ENCODE peak calls at places on chromosomes 13 and 19, in eight cellular contexts. One of them, this sample, is unnamed.

GRCh38 chr19:5287066-5287465 is 53.5 kb downstream of the PTPRS start:
- DNase-seq in thoracic aorta: no peak
- DNase-seq in mucosa of descending colon: no peak
- DNase-seq in fibroblast of mammary gland: no peak
- DNase-seq in CD4-positive, alpha-beta T cell: no peak
- DNase-seq in H9: no peak
- DNase-seq in heart left ventricle: no peak
- DNase-seq in epithelial cell of esophagus: no peak
- DNase-seq in this sample: no peak

GRCh38 chr13:28467886-28468519 is 26.9 kb downstream of the FLT1 start:
- DNase-seq in thoracic aorta: no peak
- DNase-seq in mucosa of descending colon: no peak
- DNase-seq in fibroblast of mammary gland: no peak
- DNase-seq in CD4-positive, alpha-beta T cell: no peak
- DNase-seq in H9: no peak
- DNase-seq in heart left ventricle: no peak
- DNase-seq in epithelial cell of esophagus: no peak
- DNase-seq in this sample: no peak

GRCh38 chr13:112254061-112254818 is 121.9 kb upstream of the SPACA7 start:
- DNase-seq in thoracic aorta: no peak
- DNase-seq in mucosa of descending colon: no peak
- DNase-seq in fibroblast of mammary gland: no peak
- DNase-seq in CD4-positive, alpha-beta T cell: no peak
- DNase-seq in H9: no peak
- DNase-seq in heart left ventricle: no peak
- DNase-seq in epithelial cell of esophagus: no peak
- DNase-seq in this sample: peak; percentile 49

GRCh38 chr13:21849323-21849722 is 178.4 kb downstream of the FGF9 start:
- DNase-seq in thoracic aorta: no peak
- DNase-seq in mucosa of descending colon: no peak
- DNase-seq in fibroblast of mammary gland: peak; percentile 6
- DNase-seq in CD4-positive, alpha-beta T cell: no peak
- DNase-seq in H9: peak; percentile 45
- DNase-seq in heart left ventricle: no peak
- DNase-seq in epithelial cell of esophagus: peak; percentile 40
- DNase-seq in this sample: no peak

GRCh38 chr13:98697833-98698232 is 54.6 kb downstream of the SLC15A1 start:
- DNase-seq in thoracic aorta: no peak
- DNase-seq in mucosa of descending colon: no peak
- DNase-seq in fibroblast of mammary gland: no peak
- DNase-seq in CD4-positive, alpha-beta T cell: no peak
- DNase-seq in H9: no peak
- DNase-seq in heart left ventricle: no peak
- DNase-seq in epithelial cell of esophagus: no peak
- DNase-seq in this sample: no peak

GRCh38 chr13:113990321-113990837 is 16.5 kb upstream of the C13orf46 start:
- DNase-seq in thoracic aorta: peak; percentile 1
- DNase-seq in mucosa of descending colon: peak; percentile 17
- DNase-seq in fibroblast of mammary gland: no peak
- DNase-seq in CD4-positive, alpha-beta T cell: no peak
- DNase-seq in H9: no peak
- DNase-seq in heart left ventricle: no peak
- DNase-seq in epithelial cell of esophagus: no peak
- DNase-seq in this sample: peak; percentile 81

GRCh38 chr19:42436006-42436405 is 6.7 kb downstream of the CXCL17 start:
- DNase-seq in thoracic aorta: no peak
- DNase-seq in mucosa of descending colon: no peak
- DNase-seq in fibroblast of mammary gland: peak; percentile 77
- DNase-seq in CD4-positive, alpha-beta T cell: no peak
- DNase-seq in H9: no peak
- DNase-seq in heart left ventricle: no peak
- DNase-seq in epithelial cell of esophagus: no peak
- DNase-seq in this sample: no peak

GRCh38 chr19:41377977-41378707 is 1.8 kb downstream of the TMEM91 start:
- DNase-seq in thoracic aorta: no peak
- DNase-seq in mucosa of descending colon: no peak
- DNase-seq in fibroblast of mammary gland: no peak
- DNase-seq in CD4-positive, alpha-beta T cell: no peak
- DNase-seq in H9: peak; percentile 73
- DNase-seq in heart left ventricle: no peak
- DNase-seq in epithelial cell of esophagus: no peak
- DNase-seq in this sample: no peak

GRCh38 chr19:54164369-54165068 is 5.0 kb upstream of the LENG1 start:
- DNase-seq in thoracic aorta: no peak
- DNase-seq in mucosa of descending colon: peak; percentile 97
- DNase-seq in fibroblast of mammary gland: no peak
- DNase-seq in CD4-positive, alpha-beta T cell: peak; percentile 48
- DNase-seq in H9: peak; percentile 96
- DNase-seq in heart left ventricle: peak; percentile 87
- DNase-seq in epithelial cell of esophagus: peak; percentile 62
- DNase-seq in this sample: no peak

GRCh38 chr13:52738719-52739467 is 727 bp downstream of the CNMD start:
- DNase-seq in thoracic aorta: no peak
- DNase-seq in mucosa of descending colon: no peak
- DNase-seq in fibroblast of mammary gland: no peak
- DNase-seq in CD4-positive, alpha-beta T cell: no peak
- DNase-seq in H9: peak; percentile 62
- DNase-seq in heart left ventricle: peak; percentile 18
- DNase-seq in epithelial cell of esophagus: no peak
- DNase-seq in this sample: no peak

GRCh38 chr19:54521022-54521859 is 18.6 kb downstream of the LAIR2 start:
- DNase-seq in thoracic aorta: no peak
- DNase-seq in mucosa of descending colon: no peak
- DNase-seq in fibroblast of mammary gland: no peak
- DNase-seq in CD4-positive, alpha-beta T cell: no peak
- DNase-seq in H9: no peak
- DNase-seq in heart left ventricle: no peak
- DNase-seq in epithelial cell of esophagus: no peak
- DNase-seq in this sample: no peak

DNA sequence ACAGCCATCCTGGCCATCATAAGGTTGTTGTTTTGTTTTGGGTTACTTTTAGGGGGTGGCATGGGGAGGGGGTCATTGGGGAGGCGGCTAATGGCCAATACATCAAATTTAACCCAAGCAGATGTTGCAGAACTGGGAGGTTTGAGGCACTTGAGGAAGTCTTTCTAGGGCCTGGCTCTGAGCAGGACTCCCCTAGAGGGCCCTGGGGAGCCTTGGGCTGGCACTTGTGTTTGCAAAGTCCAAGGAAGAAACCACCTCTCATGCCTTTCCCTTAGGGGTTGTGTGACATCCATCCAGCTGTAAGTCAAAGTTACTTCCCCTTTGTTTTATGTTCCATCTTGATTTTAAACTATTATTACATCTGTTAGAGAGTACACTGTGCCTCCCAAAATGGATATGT is 160.0 kb downstream of the KATNAL1 start:
- DNase-seq in thoracic aorta: no peak
- DNase-seq in mucosa of descending colon: no peak
- DNase-seq in fibroblast of mammary gland: no peak
- DNase-seq in CD4-positive, alpha-beta T cell: no peak
- DNase-seq in H9: no peak
- DNase-seq in heart left ventricle: no peak
- DNase-seq in epithelial cell of esophagus: no peak
- DNase-seq in this sample: no peak
- TF ChIP-seq CTCF in thoracic aorta: no peak
- TF ChIP-seq CTCF in mucosa of descending colon: no peak
- TF ChIP-seq CTCF in fibroblast of mammary gland: no peak
- TF ChIP-seq CTCF in CD4-positive, alpha-beta T cell: no peak
- TF ChIP-seq CTCF in H9: no peak
- TF ChIP-seq CTCF in heart left ventricle: no peak
- TF ChIP-seq CTCF in epithelial cell of esophagus: no peak
- TF ChIP-seq CTCF in this sample: no peak

DNA sequence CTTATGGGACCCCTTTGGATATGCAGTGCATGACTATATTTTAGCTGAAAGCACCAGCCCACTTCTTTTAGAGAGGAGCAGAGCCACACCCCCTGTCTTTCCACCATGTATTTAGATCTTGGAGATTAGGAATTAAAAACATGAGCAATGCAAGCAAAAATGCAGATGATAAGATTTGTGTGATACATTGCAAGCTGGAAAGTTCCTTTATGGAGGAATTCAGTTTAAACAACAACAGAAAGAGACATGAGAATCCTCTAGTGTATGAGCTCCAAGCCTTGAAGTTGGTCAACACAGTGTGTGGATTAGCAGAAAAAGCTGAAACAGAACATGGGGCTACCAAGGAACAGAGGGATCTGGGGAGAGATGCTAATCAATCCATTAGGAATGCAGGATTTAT is 529.8 kb upstream of the NBEA start:
- DNase-seq in thoracic aorta: no peak
- DNase-seq in mucosa of descending colon: no peak
- DNase-seq in fibroblast of mammary gland: no peak
- DNase-seq in CD4-positive, alpha-beta T cell: no peak
- DNase-seq in H9: no peak
- DNase-seq in heart left ventricle: no peak
- DNase-seq in epithelial cell of esophagus: no peak
- DNase-seq in this sample: no peak
- TF ChIP-seq CTCF in thoracic aorta: no peak
- TF ChIP-seq CTCF in mucosa of descending colon: no peak
- TF ChIP-seq CTCF in fibroblast of mammary gland: no peak
- TF ChIP-seq CTCF in CD4-positive, alpha-beta T cell: no peak
- TF ChIP-seq CTCF in H9: no peak
- TF ChIP-seq CTCF in heart left ventricle: no peak
- TF ChIP-seq CTCF in epithelial cell of esophagus: no peak
- TF ChIP-seq CTCF in this sample: no peak

GRCh38 chr19:29748996-29749395 is 33.9 kb upstream of the C19orf12 start:
- DNase-seq in thoracic aorta: no peak
- DNase-seq in mucosa of descending colon: no peak
- DNase-seq in fibroblast of mammary gland: no peak
- DNase-seq in CD4-positive, alpha-beta T cell: no peak
- DNase-seq in H9: no peak
- DNase-seq in heart left ventricle: no peak
- DNase-seq in epithelial cell of esophagus: no peak
- DNase-seq in this sample: no peak

GRCh38 chr19:29741776-29742175 is 26.7 kb upstream of the C19orf12 start:
- DNase-seq in thoracic aorta: no peak
- DNase-seq in mucosa of descending colon: no peak
- DNase-seq in fibroblast of mammary gland: no peak
- DNase-seq in CD4-positive, alpha-beta T cell: no peak
- DNase-seq in H9: no peak
- DNase-seq in heart left ventricle: no peak
- DNase-seq in epithelial cell of esophagus: no peak
- DNase-seq in this sample: no peak

GRCh38 chr19:29743681-29744080 is 28.6 kb upstream of the C19orf12 start:
- DNase-seq in thoracic aorta: no peak
- DNase-seq in mucosa of descending colon: no peak
- DNase-seq in fibroblast of mammary gland: no peak
- DNase-seq in CD4-positive, alpha-beta T cell: no peak
- DNase-seq in H9: no peak
- DNase-seq in heart left ventricle: no peak
- DNase-seq in epithelial cell of esophagus: no peak
- DNase-seq in this sample: no peak

GRCh38 chr19:29741226-29741625 is 26.2 kb upstream of the C19orf12 start:
- DNase-seq in thoracic aorta: no peak
- DNase-seq in mucosa of descending colon: no peak
- DNase-seq in fibroblast of mammary gland: no peak
- DNase-seq in CD4-positive, alpha-beta T cell: no peak
- DNase-seq in H9: no peak
- DNase-seq in heart left ventricle: no peak
- DNase-seq in epithelial cell of esophagus: no peak
- DNase-seq in this sample: no peak

DNA sequence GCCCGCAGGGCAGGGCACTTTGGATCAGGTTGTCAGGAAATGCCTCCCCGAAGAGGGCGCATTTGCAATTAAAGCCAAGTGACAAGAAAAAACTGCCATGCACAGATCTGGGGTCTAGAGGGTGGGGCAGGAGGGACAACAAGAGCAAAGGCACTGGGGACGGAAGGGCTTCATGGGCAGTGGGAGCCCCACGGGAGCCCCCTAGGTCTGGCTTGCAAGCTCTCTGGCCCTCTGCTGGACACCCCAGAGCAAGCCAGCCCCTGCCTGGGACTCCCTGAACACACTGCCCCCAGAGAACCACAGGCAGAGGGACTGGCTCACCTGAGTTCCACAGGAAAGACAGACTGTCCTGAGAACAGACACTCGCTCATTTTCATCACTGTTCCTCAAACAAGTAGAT is 30.2 kb upstream of the C19orf12 start:
- DNase-seq in thoracic aorta: no peak
- DNase-seq in mucosa of descending colon: no peak
- DNase-seq in fibroblast of mammary gland: no peak
- DNase-seq in CD4-positive, alpha-beta T cell: no peak
- DNase-seq in H9: peak; percentile 72
- DNase-seq in heart left ventricle: no peak
- DNase-seq in epithelial cell of esophagus: no peak
- DNase-seq in this sample: no peak
- TF ChIP-seq CTCF in thoracic aorta: no peak
- TF ChIP-seq CTCF in mucosa of descending colon: no peak
- TF ChIP-seq CTCF in fibroblast of mammary gland: peak; percentile 7
- TF ChIP-seq CTCF in CD4-positive, alpha-beta T cell: no peak
- TF ChIP-seq CTCF in H9: peak; percentile 72
- TF ChIP-seq CTCF in heart left ventricle: no peak
- TF ChIP-seq CTCF in epithelial cell of esophagus: no peak
- TF ChIP-seq CTCF in this sample: no peak

GRCh38 chr19:50261446-50261970 is 58.1 kb downstream of the MYH14 start:
- DNase-seq in thoracic aorta: no peak
- DNase-seq in mucosa of descending colon: no peak
- DNase-seq in fibroblast of mammary gland: no peak
- DNase-seq in CD4-positive, alpha-beta T cell: no peak
- DNase-seq in H9: no peak
- DNase-seq in heart left ventricle: no peak
- DNase-seq in epithelial cell of esophagus: no peak
- DNase-seq in this sample: no peak

GRCh38 chr19:50263176-50263575 is 59.8 kb downstream of the MYH14 start:
- DNase-seq in thoracic aorta: no peak
- DNase-seq in mucosa of descending colon: no peak
- DNase-seq in fibroblast of mammary gland: no peak
- DNase-seq in CD4-positive, alpha-beta T cell: no peak
- DNase-seq in H9: no peak
- DNase-seq in heart left ventricle: no peak
- DNase-seq in epithelial cell of esophagus: no peak
- DNase-seq in this sample: no peak

GRCh38 chr19:50255115-50255514 is 51.7 kb downstream of the MYH14 start:
- DNase-seq in thoracic aorta: no peak
- DNase-seq in mucosa of descending colon: no peak
- DNase-seq in fibroblast of mammary gland: no peak
- DNase-seq in CD4-positive, alpha-beta T cell: no peak
- DNase-seq in H9: no peak
- DNase-seq in heart left ventricle: no peak
- DNase-seq in epithelial cell of esophagus: no peak
- DNase-seq in this sample: no peak

GRCh38 chr19:50257141-50257540 is 53.7 kb downstream of the MYH14 start:
- DNase-seq in thoracic aorta: no peak
- DNase-seq in mucosa of descending colon: no peak
- DNase-seq in fibroblast of mammary gland: no peak
- DNase-seq in CD4-positive, alpha-beta T cell: no peak
- DNase-seq in H9: no peak
- DNase-seq in heart left ventricle: no peak
- DNase-seq in epithelial cell of esophagus: no peak
- DNase-seq in this sample: no peak

DNA sequence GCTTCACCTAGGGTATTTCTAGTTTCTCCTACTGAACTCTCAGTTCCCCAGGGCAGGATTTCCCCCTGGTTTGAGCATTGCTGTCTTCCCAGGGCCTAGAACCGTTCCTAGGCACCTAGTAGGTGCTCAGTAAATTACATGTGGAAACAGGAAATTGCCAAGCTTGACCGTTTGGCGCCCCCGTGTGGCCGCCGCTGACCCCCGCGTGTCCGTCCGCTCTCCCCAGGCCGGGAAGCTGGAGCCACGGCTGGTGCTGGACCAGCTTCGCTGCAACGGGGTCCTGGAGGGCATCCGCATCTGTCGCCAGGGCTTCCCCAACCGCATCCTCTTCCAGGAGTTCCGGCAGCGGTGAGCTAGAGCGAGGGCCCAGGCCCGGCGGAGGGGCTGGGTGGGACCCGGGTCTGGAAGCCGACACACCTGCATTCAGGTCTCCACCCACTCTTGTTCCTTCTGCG is 55.5 kb downstream of the MYH14 start:
- DNase-seq in thoracic aorta: no peak
- DNase-seq in mucosa of descending colon: peak; percentile 38
- DNase-seq in fibroblast of mammary gland: peak; percentile 7
- DNase-seq in CD4-positive, alpha-beta T cell: no peak
- DNase-seq in H9: peak; percentile 80
- DNase-seq in heart left ventricle: no peak
- DNase-seq in epithelial cell of esophagus: no peak
- DNase-seq in this sample: no peak
- TF ChIP-seq CTCF in thoracic aorta: peak; percentile 38
- TF ChIP-seq CTCF in mucosa of descending colon: peak; percentile 28
- TF ChIP-seq CTCF in fibroblast of mammary gland: peak; percentile 51
- TF ChIP-seq CTCF in CD4-positive, alpha-beta T cell: no peak
- TF ChIP-seq CTCF in H9: peak; percentile 93
- TF ChIP-seq CTCF in heart left ventricle: peak; percentile 42
- TF ChIP-seq CTCF in epithelial cell of esophagus: no peak
- TF ChIP-seq CTCF in this sample: no peak

This sample was measured in lower leg skin.